ENCODE peak calls at places on chromosome 15, in eight cellular contexts. X is HL-60, G is SK-N-SH, U is IMR-90, B is foreskin fibroblast, S is mammary epithelial cell, O is AG09309, N is cardiac fibroblast. T is an unnamed sample.

GRCh38 chr15:78928616-78929093 is 16.2 kb downstream of the CTSH start:
- DNase-seq in B (no peak), G (no peak), X (no peak), S (no peak), N (no peak), O (no peak), U (no peak), T (no peak)

GRCh38 chr15:57462391-57462790 is 86.1 kb downstream of the CGNL1 start:
- DNase-seq in G (no peak), X (no peak), S (peak; percentile 16), B (no peak), U (peak; percentile 4), N (peak; percentile 49), O (no peak), T (no peak)

GRCh38 chr15:40755821-40756220 is 767 bp upstream of the RMDN3 start:
- DNase-seq in X (no peak), G (no peak), B (no peak), O (no peak), S (no peak), N (no peak), U (no peak), T (no peak)

GRCh38 chr15:90829942-90830440 is 38.4 kb upstream of the FURIN start:
- DNase-seq in G (no peak), U (no peak), B (no peak), X (peak; percentile 57), S (no peak), N (peak; percentile 19), O (no peak), T (no peak)

GRCh38 chr15:81160312-81161214 is 26.5 kb downstream of the CFAP161 start:
- DNase-seq in O (peak; percentile 76), S (peak; percentile 78), G (peak; percentile 83), B (peak; percentile 90), U (peak; percentile 95), X (no peak), N (peak; percentile 94), T (peak; percentile 76)

GRCh38 chr15:57527382-57528091 is 64.2 kb upstream of the MYZAP start:
- DNase-seq in S (peak; percentile 68), N (peak; percentile 93), U (peak; percentile 88), O (peak; percentile 78), B (peak; percentile 76), X (peak; percentile 48), G (peak; percentile 51), T (peak; percentile 90)

GRCh38 chr15:40594429-40594836 is 384 bp downstream of the KNL1 start:
- DNase-seq in U (peak; percentile 16), S (peak; percentile 63), G (peak; percentile 80), N (peak; percentile 46), O (no peak), X (peak; percentile 47), B (peak; percentile 32), T (peak; percentile 64)

GRCh38 chr15:63474810-63475316 is 29.5 kb upstream of the USP3 start:
- DNase-seq in S (peak; percentile 28), U (no peak), G (no peak), O (no peak), X (no peak), B (no peak), N (no peak), T (peak; percentile 7)

GRCh38 chr15:73962409-73962808 is 29.7 kb downstream of the STOML1 start:
- DNase-seq in X (no peak), B (no peak), O (no peak), G (no peak), U (no peak), S (no peak), N (no peak), T (no peak)
- TF ChIP-seq CTCF in X (no peak), B (no peak), O (no peak), G (no peak), U (no peak), S (no peak), N (no peak), T (no peak)

DNA sequence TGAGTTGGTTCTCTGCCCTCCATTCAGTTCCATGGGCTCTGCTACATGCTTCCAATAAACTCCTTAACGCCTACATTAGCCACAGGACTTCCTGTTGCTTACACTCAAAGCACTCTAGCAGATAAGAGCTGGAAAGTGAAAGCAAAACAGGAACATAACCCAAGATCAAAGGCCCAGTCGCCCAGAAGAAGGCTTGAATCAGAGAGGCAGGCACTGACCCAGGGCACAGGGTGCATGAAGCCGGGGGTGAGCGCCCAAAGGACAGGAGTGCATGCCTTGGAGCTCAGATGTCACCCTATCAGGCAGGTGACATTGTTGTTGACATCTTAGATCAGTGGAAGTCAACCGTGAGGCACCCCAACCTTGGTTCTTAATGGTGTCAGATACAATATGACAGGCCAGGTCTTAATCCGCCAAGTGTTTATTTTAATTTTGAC is 235.1 kb downstream of the UACA start:
- DNase-seq in B (no peak), X (no peak), N (peak; percentile 74), S (no peak), U (peak; percentile 54), O (no peak), G (no peak), T (peak; percentile 46)
- H3K4me3 ChIP-seq in B (no peak overlapping the region), X (no peak overlapping the region), N (no peak overlapping the region), S (no peak overlapping the region), U (no peak overlapping the region), O (no peak overlapping the region), G (no peak overlapping the region), T (no peak overlapping the region)

GRCh38 chr15:76974456-76975083 is 20.4 kb upstream of the PSTPIP1 start:
- DNase-seq in X (no peak), O (no peak), G (no peak), B (no peak), U (no peak), S (no peak), N (no peak), T (no peak)
- TF ChIP-seq CTCF in X (no peak), O (no peak), G (no peak), B (no peak), U (no peak), S (no peak), N (no peak), T (no peak)

GRCh38 chr15:99729920-99730319 is 3.3 kb downstream of the LYSMD4 start:
- DNase-seq in U (peak; percentile 61), X (no peak), B (peak; percentile 58), S (peak; percentile 48), N (peak; percentile 76), O (no peak), G (peak; percentile 52), T (peak; percentile 45)

GRCh38 chr15:99732711-99733267 is 448 bp downstream of the LYSMD4 start:
- DNase-seq in O (no peak), U (no peak), N (no peak), S (peak; percentile 23), X (peak; percentile 28), G (peak; percentile 57), B (no peak), T (no peak)

GRCh38 chr15:99733268-99734039 is at the start of gene LYSMD4:
- DNase-seq in O (peak; percentile 61), G (peak; percentile 100), B (peak; percentile 92), U (peak; percentile 88), N (peak; percentile 96), X (peak; percentile 85), S (peak; percentile 91), T (peak; percentile 93)

GRCh38 chr15:99732268-99732641 is 982 bp downstream of the LYSMD4 start:
- DNase-seq in G (no peak), S (peak; percentile 47), O (no peak), B (peak; percentile 38), U (peak; percentile 20), N (peak; percentile 49), X (no peak), T (peak; percentile 33)

DNA sequence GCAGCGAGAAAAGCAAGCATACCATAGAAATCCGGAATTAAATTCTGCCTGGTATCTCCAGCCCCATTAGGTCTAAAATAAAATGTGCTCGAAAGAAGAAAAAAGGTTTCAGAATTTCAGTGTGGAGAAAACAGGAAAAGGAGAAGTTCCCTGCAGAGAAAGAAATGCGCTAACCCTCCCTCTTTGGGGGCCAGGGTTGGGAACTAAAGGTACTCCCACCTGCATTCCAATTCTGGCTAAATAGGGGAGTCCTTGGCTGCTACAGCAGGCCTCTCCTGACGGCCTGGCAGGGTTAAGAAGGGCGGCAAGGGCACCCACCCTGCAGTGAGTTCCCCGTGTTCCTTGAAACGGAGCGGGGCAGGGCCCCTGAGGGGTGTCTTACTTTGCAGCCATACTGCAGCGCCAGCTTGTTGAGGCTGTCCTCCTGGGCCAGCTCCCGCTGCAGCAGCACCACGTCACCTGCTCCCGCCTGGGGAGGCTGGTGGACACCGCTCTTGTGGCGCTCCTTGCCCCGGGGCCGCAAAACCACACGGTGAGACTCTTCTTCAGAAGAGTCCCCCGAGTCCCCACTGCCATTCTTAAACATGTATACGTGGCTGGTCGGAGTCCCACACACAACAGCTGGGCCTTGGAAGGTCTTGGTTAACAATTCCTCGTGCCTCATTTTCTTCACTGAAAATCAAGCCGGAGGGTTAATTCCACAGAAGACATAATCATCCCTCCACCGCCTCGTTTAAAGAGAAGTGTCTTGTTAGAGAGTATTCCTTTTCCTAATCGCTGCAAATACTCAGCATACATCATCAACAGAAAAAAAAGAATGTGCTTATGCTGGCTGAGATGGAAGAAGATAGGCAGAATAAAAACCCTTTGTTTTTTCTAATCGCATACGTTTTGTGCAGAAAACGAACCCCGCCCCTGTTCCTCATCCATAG is 1.6 kb downstream of the LYSMD4 start:
- DNase-seq in N (peak; percentile 48), G (no peak), U (no peak), X (no peak), B (no peak), S (peak; percentile 27), O (no peak), T (no peak)
- H3K4me3 ChIP-seq in N (peak overlapping the region; percentile 82), G (peak overlapping the region; percentile 83), U (peak overlapping the region; percentile 90), X (no peak overlapping the region), B (peak overlapping the region; percentile 79), S (peak overlapping the region; percentile 64), O (peak overlapping the region; percentile 89), T (peak overlapping the region; percentile 72)

GRCh38 chr15:75822685-75823278 is 20.5 kb upstream of the UBE2Q2 start:
- DNase-seq in G (no peak), N (no peak), X (no peak), B (no peak), S (no peak), U (no peak), O (no peak), T (no peak)
- TF ChIP-seq CTCF in G (no peak), N (no peak), X (no peak), B (no peak), S (no peak), U (no peak), O (no peak), T (no peak)

GRCh38 chr15:56369234-56369633 is 4.0 kb downstream of the TEX9 start:
- DNase-seq in X (no peak), G (no peak), B (no peak), O (no peak), U (no peak), N (no peak), S (peak; percentile 20), T (no peak)
- H3K4me3 ChIP-seq in X (no peak overlapping the region), G (no peak overlapping the region), B (no peak overlapping the region), O (no peak overlapping the region), U (no peak overlapping the region), N (no peak overlapping the region), S (no peak overlapping the region), T (no peak overlapping the region)

GRCh38 chr15:34876640-34877039 is 81.3 kb upstream of the ACTC1 start:
- DNase-seq in X (no peak), B (no peak), O (no peak), N (no peak), G (no peak), U (no peak), S (no peak), T (no peak)
- TF ChIP-seq CTCF in X (no peak), B (no peak), O (no peak), N (no peak), G (no peak), U (no peak), S (no peak), T (no peak)

T was measured in astrocyte of the spinal cord.